ENCODE peak calls at places on chromosomes 5 and 9, in six cellular contexts. One of them, this sample, is unnamed.

GRCh38 chr9:116812231-116813028 is 125.3 kb downstream of the TRIM32 start:
- DNase-seq in neuronal stem cell: no peak
- DNase-seq in GM23338: no peak
- DNase-seq in adipocyte: no peak
- DNase-seq in foreskin fibroblast: no peak
- DNase-seq in immature natural killer cell: no peak
- DNase-seq in this sample: peak; percentile 9

GRCh38 chr5:67199859-67200258 is 3.3 kb upstream of the CD180 start:
- DNase-seq in neuronal stem cell: no peak
- DNase-seq in GM23338: no peak
- DNase-seq in adipocyte: no peak
- DNase-seq in foreskin fibroblast: no peak
- DNase-seq in immature natural killer cell: no peak
- DNase-seq in this sample: no peak

GRCh38 chr9:115118471-115119156 is 657 bp upstream of the TNC start:
- DNase-seq in neuronal stem cell: peak; percentile 77
- DNase-seq in GM23338: peak; percentile 75
- DNase-seq in adipocyte: peak; percentile 96
- DNase-seq in foreskin fibroblast: peak; percentile 97
- DNase-seq in immature natural killer cell: no peak
- DNase-seq in this sample: peak; percentile 72

GRCh38 chr5:58490397-58491072 is 700 bp upstream of the GAPT start:
- DNase-seq in neuronal stem cell: no peak
- DNase-seq in GM23338: no peak
- DNase-seq in adipocyte: no peak
- DNase-seq in foreskin fibroblast: no peak
- DNase-seq in immature natural killer cell: no peak
- DNase-seq in this sample: no peak

GRCh38 chr9:120966005-120966369 is 39.4 kb upstream of the TRAF1 start:
- DNase-seq in neuronal stem cell: no peak
- DNase-seq in GM23338: no peak
- DNase-seq in adipocyte: peak; percentile 40
- DNase-seq in foreskin fibroblast: no peak
- DNase-seq in immature natural killer cell: no peak
- DNase-seq in this sample: no peak

GRCh38 chr5:17233488-17233887 is 16.1 kb downstream of the BASP1 start:
- DNase-seq in neuronal stem cell: no peak
- DNase-seq in GM23338: no peak
- DNase-seq in adipocyte: no peak
- DNase-seq in foreskin fibroblast: no peak
- DNase-seq in immature natural killer cell: no peak
- DNase-seq in this sample: no peak

GRCh38 chr9:1087120-1087881 is 37.1 kb downstream of the DMRT2 start:
- DNase-seq in neuronal stem cell: no peak
- DNase-seq in GM23338: no peak
- DNase-seq in adipocyte: no peak
- DNase-seq in foreskin fibroblast: no peak
- DNase-seq in immature natural killer cell: no peak
- DNase-seq in this sample: no peak

GRCh38 chr9:99677281-99677680 is 144.4 kb upstream of the NR4A3 start:
- DNase-seq in neuronal stem cell: no peak
- DNase-seq in GM23338: no peak
- DNase-seq in adipocyte: peak; percentile 53
- DNase-seq in foreskin fibroblast: peak; percentile 30
- DNase-seq in immature natural killer cell: no peak
- DNase-seq in this sample: no peak

GRCh38 chr5:6724321-6724929 is 11.2 kb downstream of the TENT4A start:
- DNase-seq in neuronal stem cell: no peak
- DNase-seq in GM23338: no peak
- DNase-seq in adipocyte: no peak
- DNase-seq in foreskin fibroblast: no peak
- DNase-seq in immature natural killer cell: no peak
- DNase-seq in this sample: no peak

GRCh38 chr9:125472562-125472925 is 210.9 kb downstream of the GAPVD1 start:
- DNase-seq in neuronal stem cell: no peak
- DNase-seq in GM23338: no peak
- DNase-seq in adipocyte: no peak
- DNase-seq in foreskin fibroblast: no peak
- DNase-seq in immature natural killer cell: no peak
- DNase-seq in this sample: no peak

GRCh38 chr9:127096208-127096607 is 26.2 kb downstream of the ANGPTL2 start:
- DNase-seq in neuronal stem cell: no peak
- DNase-seq in GM23338: no peak
- DNase-seq in adipocyte: no peak
- DNase-seq in foreskin fibroblast: no peak
- DNase-seq in immature natural killer cell: no peak
- DNase-seq in this sample: peak; percentile 53

GRCh38 chr9:87324613-87325194 is 173.0 kb upstream of the DAPK1 start:
- DNase-seq in neuronal stem cell: peak; percentile 61
- DNase-seq in GM23338: peak; percentile 75
- DNase-seq in adipocyte: peak; percentile 87
- DNase-seq in foreskin fibroblast: peak; percentile 84
- DNase-seq in immature natural killer cell: peak; percentile 57
- DNase-seq in this sample: peak; percentile 65

GRCh38 chr5:34817558-34818351 is 21.2 kb upstream of the TTC23L start:
- DNase-seq in neuronal stem cell: no peak
- DNase-seq in GM23338: no peak
- DNase-seq in adipocyte: peak; percentile 61
- DNase-seq in foreskin fibroblast: no peak
- DNase-seq in immature natural killer cell: no peak
- DNase-seq in this sample: no peak

GRCh38 chr9:131017067-131017466 is 8.1 kb downstream of the LAMC3 start:
- DNase-seq in neuronal stem cell: no peak
- DNase-seq in GM23338: peak; percentile 72
- DNase-seq in adipocyte: peak; percentile 19
- DNase-seq in foreskin fibroblast: peak; percentile 51
- DNase-seq in immature natural killer cell: no peak
- DNase-seq in this sample: peak; percentile 23

GRCh38 chr5:132256783-132257130 is 739 bp upstream of the PDLIM4 start:
- DNase-seq in neuronal stem cell: no peak
- DNase-seq in GM23338: no peak
- DNase-seq in adipocyte: no peak
- DNase-seq in foreskin fibroblast: no peak
- DNase-seq in immature natural killer cell: no peak
- DNase-seq in this sample: no peak

GRCh38 chr9:114001794-114002261 is 76.3 kb downstream of the AMBP start:
- DNase-seq in neuronal stem cell: no peak
- DNase-seq in GM23338: no peak
- DNase-seq in adipocyte: no peak
- DNase-seq in foreskin fibroblast: no peak
- DNase-seq in immature natural killer cell: no peak
- DNase-seq in this sample: no peak

GRCh38 chr9:37100317-37100716 is 20.1 kb upstream of the ZCCHC7 start:
- DNase-seq in neuronal stem cell: no peak
- DNase-seq in GM23338: no peak
- DNase-seq in adipocyte: no peak
- DNase-seq in foreskin fibroblast: no peak
- DNase-seq in immature natural killer cell: no peak
- DNase-seq in this sample: no peak

GRCh38 chr9:27653246-27653645 is 80.0 kb upstream of the C9orf72 start:
- DNase-seq in neuronal stem cell: no peak
- DNase-seq in GM23338: no peak
- DNase-seq in adipocyte: no peak
- DNase-seq in foreskin fibroblast: no peak
- DNase-seq in immature natural killer cell: no peak
- DNase-seq in this sample: no peak

GRCh38 chr9:109254317-109254716 is 66.5 kb downstream of the EPB41L4B start:
- DNase-seq in neuronal stem cell: no peak
- DNase-seq in GM23338: no peak
- DNase-seq in adipocyte: peak; percentile 86
- DNase-seq in foreskin fibroblast: peak; percentile 66
- DNase-seq in immature natural killer cell: no peak
- DNase-seq in this sample: no peak

GRCh38 chr9:116767219-116767618 is 80.1 kb downstream of the TRIM32 start:
- DNase-seq in neuronal stem cell: peak; percentile 58
- DNase-seq in GM23338: peak; percentile 6
- DNase-seq in adipocyte: no peak
- DNase-seq in foreskin fibroblast: no peak
- DNase-seq in immature natural killer cell: no peak
- DNase-seq in this sample: no peak

GRCh38 chr5:149727336-149728035 is 2.6 kb upstream of the PPARGC1B start:
- DNase-seq in neuronal stem cell: no peak
- DNase-seq in GM23338: no peak
- DNase-seq in adipocyte: no peak
- DNase-seq in foreskin fibroblast: no peak
- DNase-seq in immature natural killer cell: no peak
- DNase-seq in this sample: no peak

GRCh38 chr9:90124961-90125360 is 517.7 kb downstream of the DIRAS2 start:
- DNase-seq in neuronal stem cell: no peak
- DNase-seq in GM23338: no peak
- DNase-seq in adipocyte: peak; percentile 41
- DNase-seq in foreskin fibroblast: no peak
- DNase-seq in immature natural killer cell: no peak
- DNase-seq in this sample: peak; percentile 19

GRCh38 chr5:74109344-74109743 is 483.3 kb downstream of the ARHGEF28 start:
- DNase-seq in neuronal stem cell: no peak
- DNase-seq in GM23338: peak; percentile 66
- DNase-seq in adipocyte: no peak
- DNase-seq in foreskin fibroblast: no peak
- DNase-seq in immature natural killer cell: no peak
- DNase-seq in this sample: no peak

GRCh38 chr9:81318571-81318970 is 370.8 kb downstream of the TLE1 start:
- DNase-seq in neuronal stem cell: no peak
- DNase-seq in GM23338: no peak
- DNase-seq in adipocyte: peak; percentile 73
- DNase-seq in foreskin fibroblast: peak; percentile 67
- DNase-seq in immature natural killer cell: no peak
- DNase-seq in this sample: peak; percentile 11

GRCh38 chr9:130172858-130173461 is 756 bp downstream of the NCS1 start:
- DNase-seq in neuronal stem cell: no peak
- DNase-seq in GM23338: no peak
- DNase-seq in adipocyte: peak; percentile 82
- DNase-seq in foreskin fibroblast: peak; percentile 67
- DNase-seq in immature natural killer cell: peak; percentile 68
- DNase-seq in this sample: peak; percentile 40

GRCh38 chr5:148107608-148108007 is 43.8 kb downstream of the SPINK5 start:
- DNase-seq in neuronal stem cell: no peak
- DNase-seq in GM23338: peak; percentile 14
- DNase-seq in adipocyte: no peak
- DNase-seq in foreskin fibroblast: no peak
- DNase-seq in immature natural killer cell: no peak
- DNase-seq in this sample: no peak

GRCh38 chr5:57303985-57304384 is 130.1 kb downstream of the GPBP1 start:
- DNase-seq in neuronal stem cell: no peak
- DNase-seq in GM23338: peak; percentile 55
- DNase-seq in adipocyte: no peak
- DNase-seq in foreskin fibroblast: no peak
- DNase-seq in immature natural killer cell: no peak
- DNase-seq in this sample: no peak

This sample was measured in cardiac muscle cell.